ENCODE peak calls at places on chromosomes 3 and 15, in nine cellular contexts. One of them, this sample, is unnamed.
A peak's percentile ranks its signal among the peaks of the same experiment; 100 is the strongest.

GRCh38 chr3:54550216-54550977 is 377.5 kb downstream of the LRTM1 start:
- DNase-seq in Peyer's patch: no peak
- DNase-seq in amniotic stem cell: no peak
- DNase-seq in natural killer cell treated with Interleukin-12 subunit alpha and Interleukin-12 subunit beta and Interleukin-15 and Interleukin-18, amount 100 ng/mL, for 72 hours: no peak
- DNase-seq in Calu3: no peak
- DNase-seq in endothelial cell of umbilical vein: no peak
- DNase-seq in OCI-LY7: no peak
- DNase-seq in astrocyte of the spinal cord: no peak
- DNase-seq in activated T-cell treated with anti-CD3 and anti-CD28 coated beads for 24 hours: no peak
- DNase-seq in this sample: no peak

GRCh38 chr15:100602822-100603393 is 519 bp downstream of the ASB7 start:
- DNase-seq in activated T-cell treated with anti-CD3 and anti-CD28 coated beads for 24 hours: peak; percentile 30
- DNase-seq in amniotic stem cell: no peak
- DNase-seq in endothelial cell of umbilical vein: peak; percentile 38
- DNase-seq in Peyer's patch: peak; percentile 28
- DNase-seq in Calu3: peak; percentile 68
- DNase-seq in astrocyte of the spinal cord: peak; percentile 5
- DNase-seq in OCI-LY7: peak; percentile 69
- DNase-seq in natural killer cell treated with Interleukin-12 subunit alpha and Interleukin-12 subunit beta and Interleukin-15 and Interleukin-18, amount 100 ng/mL, for 72 hours: peak; percentile 78
- DNase-seq in this sample: peak; percentile 43

GRCh38 chr15:69827751-69828150 is 270.0 kb downstream of the TLE3 start:
- DNase-seq in Peyer's patch: no peak
- DNase-seq in amniotic stem cell: no peak
- DNase-seq in natural killer cell treated with Interleukin-12 subunit alpha and Interleukin-12 subunit beta and Interleukin-15 and Interleukin-18, amount 100 ng/mL, for 72 hours: no peak
- DNase-seq in OCI-LY7: no peak
- DNase-seq in astrocyte of the spinal cord: no peak
- DNase-seq in Calu3: no peak
- DNase-seq in endothelial cell of umbilical vein: no peak
- DNase-seq in activated T-cell treated with anti-CD3 and anti-CD28 coated beads for 24 hours: no peak
- DNase-seq in this sample: no peak

GRCh38 chr3:171357721-171358120 is 102.5 kb downstream of the TNIK start:
- DNase-seq in endothelial cell of umbilical vein: peak; percentile 37
- DNase-seq in amniotic stem cell: no peak
- DNase-seq in Calu3: no peak
- DNase-seq in astrocyte of the spinal cord: no peak
- DNase-seq in natural killer cell treated with Interleukin-12 subunit alpha and Interleukin-12 subunit beta and Interleukin-15 and Interleukin-18, amount 100 ng/mL, for 72 hours: no peak
- DNase-seq in activated T-cell treated with anti-CD3 and anti-CD28 coated beads for 24 hours: no peak
- DNase-seq in Peyer's patch: no peak
- DNase-seq in OCI-LY7: no peak
- DNase-seq in this sample: no peak

GRCh38 chr3:128665362-128666021 is 14.9 kb upstream of the RPN1 start:
- DNase-seq in Peyer's patch: no peak
- DNase-seq in natural killer cell treated with Interleukin-12 subunit alpha and Interleukin-12 subunit beta and Interleukin-15 and Interleukin-18, amount 100 ng/mL, for 72 hours: no peak
- DNase-seq in endothelial cell of umbilical vein: peak; percentile 50
- DNase-seq in amniotic stem cell: no peak
- DNase-seq in activated T-cell treated with anti-CD3 and anti-CD28 coated beads for 24 hours: no peak
- DNase-seq in OCI-LY7: no peak
- DNase-seq in astrocyte of the spinal cord: no peak
- DNase-seq in Calu3: peak; percentile 22
- DNase-seq in this sample: peak; percentile 61

GRCh38 chr3:134370611-134371451 is 3.4 kb downstream of the AMOTL2 start:
- DNase-seq in Calu3: no peak
- DNase-seq in OCI-LY7: no peak
- DNase-seq in astrocyte of the spinal cord: no peak
- DNase-seq in amniotic stem cell: no peak
- DNase-seq in endothelial cell of umbilical vein: no peak
- DNase-seq in natural killer cell treated with Interleukin-12 subunit alpha and Interleukin-12 subunit beta and Interleukin-15 and Interleukin-18, amount 100 ng/mL, for 72 hours: peak; percentile 61
- DNase-seq in Peyer's patch: no peak
- DNase-seq in activated T-cell treated with anti-CD3 and anti-CD28 coated beads for 24 hours: no peak
- DNase-seq in this sample: no peak

GRCh38 chr15:69537888-69538287 is 85.3 kb downstream of the RPLP1 start:
- DNase-seq in OCI-LY7: no peak
- DNase-seq in natural killer cell treated with Interleukin-12 subunit alpha and Interleukin-12 subunit beta and Interleukin-15 and Interleukin-18, amount 100 ng/mL, for 72 hours: no peak
- DNase-seq in astrocyte of the spinal cord: no peak
- DNase-seq in endothelial cell of umbilical vein: no peak
- DNase-seq in activated T-cell treated with anti-CD3 and anti-CD28 coated beads for 24 hours: no peak
- DNase-seq in Calu3: no peak
- DNase-seq in amniotic stem cell: no peak
- DNase-seq in Peyer's patch: no peak
- DNase-seq in this sample: no peak

GRCh38 chr15:47411733-47412530 is 305.4 kb upstream of the SEMA6D start:
- DNase-seq in OCI-LY7: no peak
- DNase-seq in activated T-cell treated with anti-CD3 and anti-CD28 coated beads for 24 hours: no peak
- DNase-seq in amniotic stem cell: no peak
- DNase-seq in natural killer cell treated with Interleukin-12 subunit alpha and Interleukin-12 subunit beta and Interleukin-15 and Interleukin-18, amount 100 ng/mL, for 72 hours: no peak
- DNase-seq in astrocyte of the spinal cord: no peak
- DNase-seq in endothelial cell of umbilical vein: peak; percentile 73
- DNase-seq in Peyer's patch: no peak
- DNase-seq in Calu3: no peak
- DNase-seq in this sample: no peak

GRCh38 chr15:54410481-54410880 is 432.2 kb downstream of the UNC13C start:
- DNase-seq in Calu3: no peak
- DNase-seq in amniotic stem cell: no peak
- DNase-seq in endothelial cell of umbilical vein: no peak
- DNase-seq in Peyer's patch: no peak
- DNase-seq in OCI-LY7: no peak
- DNase-seq in astrocyte of the spinal cord: no peak
- DNase-seq in natural killer cell treated with Interleukin-12 subunit alpha and Interleukin-12 subunit beta and Interleukin-15 and Interleukin-18, amount 100 ng/mL, for 72 hours: no peak
- DNase-seq in activated T-cell treated with anti-CD3 and anti-CD28 coated beads for 24 hours: no peak
- DNase-seq in this sample: no peak

GRCh38 chr15:53536479-53537120 is 222.9 kb downstream of the WDR72 start:
- DNase-seq in Peyer's patch: no peak
- DNase-seq in Calu3: no peak
- DNase-seq in activated T-cell treated with anti-CD3 and anti-CD28 coated beads for 24 hours: no peak
- DNase-seq in natural killer cell treated with Interleukin-12 subunit alpha and Interleukin-12 subunit beta and Interleukin-15 and Interleukin-18, amount 100 ng/mL, for 72 hours: no peak
- DNase-seq in astrocyte of the spinal cord: peak; percentile 79
- DNase-seq in amniotic stem cell: no peak
- DNase-seq in endothelial cell of umbilical vein: no peak
- DNase-seq in OCI-LY7: no peak
- DNase-seq in this sample: no peak

GRCh38 chr3:2274531-2274930 is 175.9 kb downstream of the CNTN4 start:
- DNase-seq in amniotic stem cell: no peak
- DNase-seq in Calu3: no peak
- DNase-seq in astrocyte of the spinal cord: no peak
- DNase-seq in endothelial cell of umbilical vein: no peak
- DNase-seq in OCI-LY7: no peak
- DNase-seq in natural killer cell treated with Interleukin-12 subunit alpha and Interleukin-12 subunit beta and Interleukin-15 and Interleukin-18, amount 100 ng/mL, for 72 hours: no peak
- DNase-seq in Peyer's patch: no peak
- DNase-seq in activated T-cell treated with anti-CD3 and anti-CD28 coated beads for 24 hours: no peak
- DNase-seq in this sample: no peak

GRCh38 chr3:196012481-196012880 is 69.4 kb downstream of the TFRC start:
- DNase-seq in astrocyte of the spinal cord: no peak
- DNase-seq in Calu3: no peak
- DNase-seq in amniotic stem cell: no peak
- DNase-seq in natural killer cell treated with Interleukin-12 subunit alpha and Interleukin-12 subunit beta and Interleukin-15 and Interleukin-18, amount 100 ng/mL, for 72 hours: no peak
- DNase-seq in OCI-LY7: no peak
- DNase-seq in activated T-cell treated with anti-CD3 and anti-CD28 coated beads for 24 hours: no peak
- DNase-seq in Peyer's patch: no peak
- DNase-seq in endothelial cell of umbilical vein: no peak
- DNase-seq in this sample: no peak

GRCh38 chr3:195251336-195252065 is 19.5 kb downstream of the XXYLT1 start:
- DNase-seq in Peyer's patch: no peak
- DNase-seq in natural killer cell treated with Interleukin-12 subunit alpha and Interleukin-12 subunit beta and Interleukin-15 and Interleukin-18, amount 100 ng/mL, for 72 hours: no peak
- DNase-seq in Calu3: no peak
- DNase-seq in endothelial cell of umbilical vein: no peak
- DNase-seq in activated T-cell treated with anti-CD3 and anti-CD28 coated beads for 24 hours: no peak
- DNase-seq in astrocyte of the spinal cord: no peak
- DNase-seq in amniotic stem cell: no peak
- DNase-seq in OCI-LY7: no peak
- DNase-seq in this sample: no peak

GRCh38 chr15:101384276-101384675 is 89.2 kb upstream of the SNRPA1 start:
- DNase-seq in activated T-cell treated with anti-CD3 and anti-CD28 coated beads for 24 hours: no peak
- DNase-seq in Peyer's patch: no peak
- DNase-seq in OCI-LY7: no peak
- DNase-seq in Calu3: no peak
- DNase-seq in endothelial cell of umbilical vein: no peak
- DNase-seq in astrocyte of the spinal cord: no peak
- DNase-seq in natural killer cell treated with Interleukin-12 subunit alpha and Interleukin-12 subunit beta and Interleukin-15 and Interleukin-18, amount 100 ng/mL, for 72 hours: peak; percentile 37
- DNase-seq in amniotic stem cell: no peak
- DNase-seq in this sample: no peak

GRCh38 chr3:27990347-27990746 is 251.1 kb upstream of the CMC1 start:
- DNase-seq in activated T-cell treated with anti-CD3 and anti-CD28 coated beads for 24 hours: no peak
- DNase-seq in Calu3: no peak
- DNase-seq in OCI-LY7: no peak
- DNase-seq in endothelial cell of umbilical vein: no peak
- DNase-seq in astrocyte of the spinal cord: no peak
- DNase-seq in natural killer cell treated with Interleukin-12 subunit alpha and Interleukin-12 subunit beta and Interleukin-15 and Interleukin-18, amount 100 ng/mL, for 72 hours: no peak
- DNase-seq in Peyer's patch: no peak
- DNase-seq in amniotic stem cell: no peak
- DNase-seq in this sample: no peak

GRCh38 chr3:81888822-81889557 is 127.5 kb upstream of the GBE1 start:
- DNase-seq in endothelial cell of umbilical vein: no peak
- DNase-seq in OCI-LY7: no peak
- DNase-seq in Peyer's patch: no peak
- DNase-seq in Calu3: no peak
- DNase-seq in astrocyte of the spinal cord: no peak
- DNase-seq in amniotic stem cell: no peak
- DNase-seq in natural killer cell treated with Interleukin-12 subunit alpha and Interleukin-12 subunit beta and Interleukin-15 and Interleukin-18, amount 100 ng/mL, for 72 hours: no peak
- DNase-seq in activated T-cell treated with anti-CD3 and anti-CD28 coated beads for 24 hours: no peak
- DNase-seq in this sample: no peak

GRCh38 chr3:134904333-134904771 is 109.3 kb downstream of the EPHB1 start:
- DNase-seq in Calu3: no peak
- DNase-seq in amniotic stem cell: no peak
- DNase-seq in Peyer's patch: no peak
- DNase-seq in endothelial cell of umbilical vein: no peak
- DNase-seq in activated T-cell treated with anti-CD3 and anti-CD28 coated beads for 24 hours: no peak
- DNase-seq in astrocyte of the spinal cord: no peak
- DNase-seq in OCI-LY7: no peak
- DNase-seq in natural killer cell treated with Interleukin-12 subunit alpha and Interleukin-12 subunit beta and Interleukin-15 and Interleukin-18, amount 100 ng/mL, for 72 hours: no peak
- DNase-seq in this sample: no peak

GRCh38 chr15:78006567-78007205 is 70.8 kb downstream of the TBC1D2B start:
- DNase-seq in endothelial cell of umbilical vein: no peak
- DNase-seq in astrocyte of the spinal cord: no peak
- DNase-seq in Calu3: no peak
- DNase-seq in OCI-LY7: no peak
- DNase-seq in amniotic stem cell: no peak
- DNase-seq in natural killer cell treated with Interleukin-12 subunit alpha and Interleukin-12 subunit beta and Interleukin-15 and Interleukin-18, amount 100 ng/mL, for 72 hours: no peak
- DNase-seq in Peyer's patch: no peak
- DNase-seq in activated T-cell treated with anti-CD3 and anti-CD28 coated beads for 24 hours: no peak
- DNase-seq in this sample: no peak

GRCh38 chr3:125431912-125432587 is 56.9 kb upstream of the ZNF148 start:
- DNase-seq in natural killer cell treated with Interleukin-12 subunit alpha and Interleukin-12 subunit beta and Interleukin-15 and Interleukin-18, amount 100 ng/mL, for 72 hours: no peak
- DNase-seq in Calu3: no peak
- DNase-seq in activated T-cell treated with anti-CD3 and anti-CD28 coated beads for 24 hours: no peak
- DNase-seq in OCI-LY7: no peak
- DNase-seq in endothelial cell of umbilical vein: no peak
- DNase-seq in Peyer's patch: no peak
- DNase-seq in astrocyte of the spinal cord: no peak
- DNase-seq in amniotic stem cell: peak; percentile 1
- DNase-seq in this sample: no peak

GRCh38 chr3:156764761-156765160 is 61.4 kb upstream of the LEKR1 start:
- DNase-seq in OCI-LY7: no peak
- DNase-seq in natural killer cell treated with Interleukin-12 subunit alpha and Interleukin-12 subunit beta and Interleukin-15 and Interleukin-18, amount 100 ng/mL, for 72 hours: no peak
- DNase-seq in Calu3: no peak
- DNase-seq in Peyer's patch: no peak
- DNase-seq in amniotic stem cell: no peak
- DNase-seq in activated T-cell treated with anti-CD3 and anti-CD28 coated beads for 24 hours: no peak
- DNase-seq in endothelial cell of umbilical vein: peak; percentile 49
- DNase-seq in astrocyte of the spinal cord: no peak
- DNase-seq in this sample: no peak

GRCh38 chr3:45008117-45008516 is 18.0 kb upstream of the CLEC3B start:
- DNase-seq in astrocyte of the spinal cord: no peak
- DNase-seq in Calu3: no peak
- DNase-seq in natural killer cell treated with Interleukin-12 subunit alpha and Interleukin-12 subunit beta and Interleukin-15 and Interleukin-18, amount 100 ng/mL, for 72 hours: no peak
- DNase-seq in Peyer's patch: no peak
- DNase-seq in OCI-LY7: no peak
- DNase-seq in endothelial cell of umbilical vein: no peak
- DNase-seq in activated T-cell treated with anti-CD3 and anti-CD28 coated beads for 24 hours: no peak
- DNase-seq in amniotic stem cell: no peak
- DNase-seq in this sample: no peak

GRCh38 chr15:72487070-72487797 is 13.1 kb downstream of the ARIH1 start:
- DNase-seq in amniotic stem cell: no peak
- DNase-seq in astrocyte of the spinal cord: peak; percentile 38
- DNase-seq in endothelial cell of umbilical vein: no peak
- DNase-seq in OCI-LY7: no peak
- DNase-seq in natural killer cell treated with Interleukin-12 subunit alpha and Interleukin-12 subunit beta and Interleukin-15 and Interleukin-18, amount 100 ng/mL, for 72 hours: no peak
- DNase-seq in Calu3: no peak
- DNase-seq in activated T-cell treated with anti-CD3 and anti-CD28 coated beads for 24 hours: no peak
- DNase-seq in Peyer's patch: no peak
- DNase-seq in this sample: no peak

GRCh38 chr3:132713977-132714727 is 8.1 kb downstream of the NPHP3 start:
- DNase-seq in Calu3: no peak
- DNase-seq in OCI-LY7: no peak
- DNase-seq in astrocyte of the spinal cord: no peak
- DNase-seq in activated T-cell treated with anti-CD3 and anti-CD28 coated beads for 24 hours: no peak
- DNase-seq in amniotic stem cell: no peak
- DNase-seq in natural killer cell treated with Interleukin-12 subunit alpha and Interleukin-12 subunit beta and Interleukin-15 and Interleukin-18, amount 100 ng/mL, for 72 hours: no peak
- DNase-seq in endothelial cell of umbilical vein: no peak
- DNase-seq in Peyer's patch: no peak
- DNase-seq in this sample: no peak

GRCh38 chr15:32956006-32956405 is 238.2 kb downstream of the GREM1 start:
- DNase-seq in OCI-LY7: peak; percentile 63
- DNase-seq in activated T-cell treated with anti-CD3 and anti-CD28 coated beads for 24 hours: no peak
- DNase-seq in endothelial cell of umbilical vein: peak; percentile 51
- DNase-seq in amniotic stem cell: peak; percentile 53
- DNase-seq in astrocyte of the spinal cord: peak; percentile 88
- DNase-seq in Calu3: peak; percentile 0
- DNase-seq in natural killer cell treated with Interleukin-12 subunit alpha and Interleukin-12 subunit beta and Interleukin-15 and Interleukin-18, amount 100 ng/mL, for 72 hours: no peak
- DNase-seq in Peyer's patch: no peak
- DNase-seq in this sample: peak; percentile 1

GRCh38 chr3:155101398-155101797 is 21.3 kb downstream of the MME start:
- DNase-seq in natural killer cell treated with Interleukin-12 subunit alpha and Interleukin-12 subunit beta and Interleukin-15 and Interleukin-18, amount 100 ng/mL, for 72 hours: no peak
- DNase-seq in OCI-LY7: no peak
- DNase-seq in endothelial cell of umbilical vein: no peak
- DNase-seq in amniotic stem cell: no peak
- DNase-seq in activated T-cell treated with anti-CD3 and anti-CD28 coated beads for 24 hours: no peak
- DNase-seq in Peyer's patch: no peak
- DNase-seq in astrocyte of the spinal cord: peak; percentile 51
- DNase-seq in Calu3: no peak
- DNase-seq in this sample: no peak

GRCh38 chr3:170622369-170623159 is 36.7 kb upstream of the SLC7A14 start:
- DNase-seq in amniotic stem cell: peak; percentile 57
- DNase-seq in activated T-cell treated with anti-CD3 and anti-CD28 coated beads for 24 hours: no peak
- DNase-seq in natural killer cell treated with Interleukin-12 subunit alpha and Interleukin-12 subunit beta and Interleukin-15 and Interleukin-18, amount 100 ng/mL, for 72 hours: no peak
- DNase-seq in OCI-LY7: no peak
- DNase-seq in Peyer's patch: no peak
- DNase-seq in Calu3: no peak
- DNase-seq in endothelial cell of umbilical vein: no peak
- DNase-seq in astrocyte of the spinal cord: peak; percentile 67
- DNase-seq in this sample: no peak

GRCh38 chr3:134249935-134250716 is 533 bp downstream of the RYK start:
- DNase-seq in amniotic stem cell: no peak
- DNase-seq in astrocyte of the spinal cord: peak; percentile 25
- DNase-seq in natural killer cell treated with Interleukin-12 subunit alpha and Interleukin-12 subunit beta and Interleukin-15 and Interleukin-18, amount 100 ng/mL, for 72 hours: peak; percentile 71
- DNase-seq in endothelial cell of umbilical vein: peak; percentile 62
- DNase-seq in activated T-cell treated with anti-CD3 and anti-CD28 coated beads for 24 hours: peak; percentile 21
- DNase-seq in Calu3: peak; percentile 86
- DNase-seq in OCI-LY7: peak; percentile 68
- DNase-seq in Peyer's patch: peak; percentile 54
- DNase-seq in this sample: no peak

GRCh38 chr15:101031203-101031602 is 112.0 kb downstream of the LRRK1 start:
- DNase-seq in astrocyte of the spinal cord: no peak
- DNase-seq in activated T-cell treated with anti-CD3 and anti-CD28 coated beads for 24 hours: no peak
- DNase-seq in OCI-LY7: no peak
- DNase-seq in natural killer cell treated with Interleukin-12 subunit alpha and Interleukin-12 subunit beta and Interleukin-15 and Interleukin-18, amount 100 ng/mL, for 72 hours: no peak
- DNase-seq in Calu3: no peak
- DNase-seq in Peyer's patch: peak; percentile 12
- DNase-seq in amniotic stem cell: no peak
- DNase-seq in endothelial cell of umbilical vein: peak; percentile 73
- DNase-seq in this sample: no peak

GRCh38 chr3:46708401-46709146 is 7.4 kb downstream of the TMIE start:
- DNase-seq in activated T-cell treated with anti-CD3 and anti-CD28 coated beads for 24 hours: no peak
- DNase-seq in astrocyte of the spinal cord: no peak
- DNase-seq in amniotic stem cell: no peak
- DNase-seq in Calu3: no peak
- DNase-seq in endothelial cell of umbilical vein: no peak
- DNase-seq in Peyer's patch: no peak
- DNase-seq in natural killer cell treated with Interleukin-12 subunit alpha and Interleukin-12 subunit beta and Interleukin-15 and Interleukin-18, amount 100 ng/mL, for 72 hours: no peak
- DNase-seq in OCI-LY7: no peak
- DNase-seq in this sample: no peak

GRCh38 chr15:53323197-53323596 is 436.3 kb downstream of the WDR72 start:
- DNase-seq in OCI-LY7: no peak
- DNase-seq in astrocyte of the spinal cord: peak; percentile 17
- DNase-seq in activated T-cell treated with anti-CD3 and anti-CD28 coated beads for 24 hours: no peak
- DNase-seq in Peyer's patch: no peak
- DNase-seq in endothelial cell of umbilical vein: no peak
- DNase-seq in Calu3: peak; percentile 74
- DNase-seq in natural killer cell treated with Interleukin-12 subunit alpha and Interleukin-12 subunit beta and Interleukin-15 and Interleukin-18, amount 100 ng/mL, for 72 hours: no peak
- DNase-seq in amniotic stem cell: no peak
- DNase-seq in this sample: no peak

GRCh38 chr3:156448300-156448699 is 106.6 kb downstream of the SSR3 start:
- DNase-seq in Peyer's patch: peak; percentile 31
- DNase-seq in OCI-LY7: peak; percentile 36
- DNase-seq in astrocyte of the spinal cord: peak; percentile 43
- DNase-seq in activated T-cell treated with anti-CD3 and anti-CD28 coated beads for 24 hours: no peak
- DNase-seq in endothelial cell of umbilical vein: peak; percentile 39
- DNase-seq in natural killer cell treated with Interleukin-12 subunit alpha and Interleukin-12 subunit beta and Interleukin-15 and Interleukin-18, amount 100 ng/mL, for 72 hours: no peak
- DNase-seq in Calu3: peak; percentile 65
- DNase-seq in amniotic stem cell: peak; percentile 1
- DNase-seq in this sample: peak; percentile 37

This sample was measured in Kasumi-1.